ENCODE peak calls at places on chromosomes 6 and 20, in five cellular contexts. P, J, O, N and X are unnamed samples. For H3K9me3 and H3K4me1, the result is how much of the 10 kb centered on the place peaks cover.

GRCh38 chr20:11965602-11966001 is 47.9 kb downstream of the BTBD3 start:
- DNase-seq in O (no peak), N (no peak), J (no peak), P (no peak), X (no peak)

GRCh38 chr6:38273325-38273724 is 366.4 kb downstream of the BTBD9 start:
- DNase-seq in J (no peak), P (no peak), O (no peak), N (no peak), X (no peak)

GRCh38 chr20:9051508-9051907 is 17.4 kb upstream of the PLCB4 start:
- DNase-seq in N (peak), P (no peak), O (no peak), J (no peak), X (peak)

GRCh38 chr6:65979120-65979519 is 272.1 kb upstream of the EYS start:
- DNase-seq in J (no peak), P (no peak), N (no peak), O (no peak), X (no peak)

GRCh38 chr6:7173843-7174503 is 66.2 kb downstream of the RREB1 start:
- DNase-seq in P (no peak), J (no peak), O (no peak), N (no peak), X (peak)

GRCh38 chr20:37511605-37512275 is 9.3 kb upstream of the NNAT start:
- DNase-seq in N (no peak), O (no peak), P (no peak), J (no peak), X (no peak)

GRCh38 chr6:87929843-87930288 is 117.8 kb upstream of the SPACA1 start:
- DNase-seq in P (peak), J (peak), O (peak), N (peak), X (peak)

GRCh38 chr20:63702036-63702665 is 5.6 kb downstream of the ARFRP1 start:
- DNase-seq in J (no peak), P (no peak), O (no peak), N (no peak), X (peak)

DNA sequence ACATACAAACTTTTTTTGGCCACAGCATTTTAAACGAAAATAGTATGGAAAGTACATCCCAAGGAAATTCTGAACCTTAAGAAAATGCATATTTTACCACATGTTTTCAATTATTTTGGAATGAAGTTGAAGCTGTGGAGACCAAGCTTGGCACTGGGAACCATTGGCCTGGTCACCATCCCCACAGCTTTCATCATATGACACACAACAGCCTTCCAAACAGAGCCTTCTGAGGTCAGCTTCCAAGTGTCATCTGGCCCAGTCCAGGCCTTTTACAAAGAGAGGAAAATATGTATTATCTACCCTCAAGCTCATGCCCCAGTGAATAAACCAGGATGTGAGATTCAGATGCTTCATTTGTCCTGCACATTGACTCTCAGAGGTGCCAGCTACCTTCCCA is 83.2 kb downstream of the SOD2 start:
- DNase-seq in O (no peak), P (no peak), N (no peak), J (no peak), X (no peak)
- H3K9me3 ChIP-seq in O (under half), P (under half), N (under half), J (under half), X (under half)

GRCh38 chr20:53918949-53919361 is 151.4 kb downstream of the BCAS1 start:
- DNase-seq in N (no peak), P (no peak), J (no peak), O (no peak), X (no peak)
- H3K4me1 ChIP-seq in N (under half), P (under half), J (under half), O (under half), X (under half)

GRCh38 chr6:110538416-110539060 is 62.1 kb upstream of the SLC22A16 start:
- DNase-seq in N (no peak), J (no peak), P (no peak), O (no peak), X (no peak)

GRCh38 chr6:110542311-110543024 is 66.1 kb upstream of the SLC22A16 start:
- DNase-seq in P (no peak), N (no peak), J (no peak), O (no peak), X (peak)

GRCh38 chr6:110541701-110542309 is 65.4 kb upstream of the SLC22A16 start:
- DNase-seq in P (no peak), J (no peak), N (no peak), O (no peak), X (no peak)

GRCh38 chr6:110534731-110535164 is 58.3 kb upstream of the SLC22A16 start:
- DNase-seq in P (peak), O (no peak), J (no peak), N (no peak), X (peak)

GRCh38 chr6:110537208-110538123 is 61.1 kb upstream of the SLC22A16 start:
- DNase-seq in P (no peak), O (no peak), N (peak), J (no peak), X (no peak)
- H3K9me3 ChIP-seq in P (under half), O (under half), N (under half), J (under half), X (under half)

GRCh38 chr6:161116554-161117328 is 125.2 kb downstream of the MAP3K4 start:
- DNase-seq in N (no peak), J (no peak), P (no peak), O (no peak), X (no peak)

GRCh38 chr6:161117942-161118341 is 126.4 kb downstream of the MAP3K4 start:
- DNase-seq in P (no peak), N (no peak), O (no peak), J (no peak), X (no peak)

GRCh38 chr6:161115468-161115867 is 123.9 kb downstream of the MAP3K4 start:
- DNase-seq in O (no peak), J (no peak), P (no peak), N (no peak), X (no peak)

DNA sequence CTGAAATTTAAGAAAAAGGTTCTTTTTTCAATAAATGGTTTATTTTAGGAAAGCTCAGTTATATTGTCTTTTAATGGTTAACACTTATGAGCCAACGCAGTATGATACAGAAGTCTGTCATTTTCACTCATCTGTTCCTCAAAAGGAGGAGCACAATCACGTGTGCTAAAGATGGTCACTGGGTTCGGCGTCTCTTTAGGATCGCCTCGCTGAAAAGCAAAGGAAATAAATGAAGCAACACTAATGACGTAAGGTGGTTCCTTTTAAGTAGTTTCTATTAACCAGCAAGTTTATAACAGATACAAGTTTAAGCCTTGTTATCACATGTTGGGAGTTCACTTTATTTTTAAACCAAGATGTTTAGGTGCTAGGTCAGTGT is 125.7 kb downstream of the MAP3K4 start:
- DNase-seq in J (no peak), O (no peak), P (no peak), N (no peak), X (no peak)
- H3K4me1 ChIP-seq in J (under half), O (under half), P (under half), N (under half), X (under half)

DNA sequence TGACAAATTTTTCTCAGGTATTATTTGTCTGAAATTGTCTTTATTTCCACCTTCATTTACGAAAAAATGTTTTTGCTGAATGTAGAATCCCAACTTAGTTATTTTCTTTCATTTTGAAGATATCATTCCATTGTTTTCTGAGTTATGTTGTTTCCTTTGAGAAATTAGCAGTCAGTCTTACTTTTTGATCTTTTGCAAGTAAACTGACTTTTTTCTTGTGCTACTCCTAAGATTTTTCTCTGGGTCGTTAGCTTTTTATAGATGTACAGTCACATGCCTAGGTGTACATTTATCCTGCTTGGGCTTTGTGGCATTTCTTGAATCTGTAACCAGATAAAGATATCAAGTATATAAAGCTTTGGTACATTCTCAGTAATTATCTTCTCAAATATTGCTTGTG is 29.6 kb upstream of the ASIP start:
- DNase-seq in O (no peak), J (no peak), N (no peak), P (no peak), X (no peak)
- H3K9me3 ChIP-seq in O (under half), J (under half), N (under half), P (under half), X (under half)

DNA sequence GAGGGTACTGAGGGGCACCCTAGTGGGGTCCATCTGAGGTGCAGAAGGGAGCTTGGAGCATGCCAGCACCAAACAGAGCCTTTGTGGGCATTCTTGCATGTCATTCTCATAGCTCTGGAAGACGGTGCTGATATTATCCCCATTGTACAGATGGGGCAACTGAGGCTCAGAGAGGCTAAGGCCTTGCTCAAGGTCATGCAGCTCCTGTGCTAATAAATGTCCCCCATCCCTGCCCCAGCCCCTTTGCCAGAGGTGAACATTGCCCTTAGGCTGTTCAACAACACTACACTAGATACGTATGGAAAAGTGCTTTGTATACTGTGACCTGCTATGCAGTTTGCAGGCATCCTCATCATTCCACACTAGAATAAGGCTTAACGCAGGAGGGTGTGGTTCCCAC is 5.5 kb upstream of the EPB41L1 start:
- DNase-seq in J (no peak), O (no peak), P (no peak), N (no peak), X (no peak)
- H3K4me1 ChIP-seq in J (under half), O (under half), P (under half), N (under half), X (under half)

DNA sequence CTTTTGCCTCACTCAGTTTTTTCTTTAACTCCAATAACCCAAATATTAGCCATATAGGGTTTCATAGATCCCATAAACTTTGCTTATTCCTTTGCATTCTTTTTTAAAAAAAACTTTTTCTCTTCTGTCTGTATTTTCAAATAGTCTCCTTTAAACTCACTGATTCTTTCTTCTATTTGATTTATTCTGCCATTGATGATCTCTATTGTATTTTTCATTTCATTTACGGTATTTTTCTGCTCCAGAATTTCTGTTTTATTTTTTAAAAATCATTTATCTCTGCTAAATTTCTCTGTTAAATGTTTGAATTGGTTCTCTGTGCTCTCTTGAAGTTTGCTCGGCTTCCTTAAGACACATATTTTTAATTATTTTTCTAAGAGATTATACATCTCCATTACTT is 573.3 kb upstream of the MAN1A1 start:
- DNase-seq in O (no peak), J (no peak), N (no peak), P (no peak), X (no peak)
- H3K9me3 ChIP-seq in O (under half), J (under half), N (under half), P (under half), X (under half)

DNA sequence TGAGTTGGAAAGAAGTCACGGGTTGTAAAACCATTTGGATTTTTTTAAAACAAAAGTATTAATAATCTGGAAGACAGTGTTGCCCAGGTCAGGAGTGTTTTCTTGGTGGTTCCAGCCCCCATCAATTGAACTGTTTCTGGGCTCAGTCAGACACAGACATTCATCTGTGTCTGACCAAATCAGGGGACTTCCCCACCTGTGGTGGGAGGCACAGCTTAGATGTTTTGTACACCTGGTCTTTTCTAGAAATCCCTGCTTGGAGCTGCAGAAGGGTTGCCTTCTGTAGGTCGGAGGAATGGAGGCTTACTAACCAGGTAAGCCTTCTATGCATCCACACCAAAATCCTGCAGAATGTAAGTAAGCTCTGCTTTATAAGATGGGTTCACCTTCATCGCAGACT is 63.6 kb downstream of the CDS2 start:
- DNase-seq in P (no peak), J (peak), N (no peak), O (no peak), X (no peak)
- H3K4me1 ChIP-seq in P (under half), J (under half), N (under half), O (under half), X (under half)

GRCh38 chr6:98295776-98296175 is 538.6 kb upstream of the POU3F2 start:
- DNase-seq in J (no peak), N (no peak), P (no peak), O (peak), X (no peak)

GRCh38 chr6:98287876-98288275 is 546.5 kb upstream of the POU3F2 start:
- DNase-seq in N (no peak), O (no peak), J (no peak), P (no peak), X (no peak)

GRCh38 chr6:98292812-98293211 is 541.6 kb upstream of the POU3F2 start:
- DNase-seq in N (no peak), J (no peak), O (no peak), P (no peak), X (no peak)
- H3K9me3 ChIP-seq in N (under half), J (under half), O (under half), P (under half), X (under half)